ENCODE peak calls at places on chromosomes 3 and 15, in seven cellular contexts. One of them, this sample, is unnamed.

GRCh38 chr15:75349851-75350588 is 3.2 kb downstream of the NEIL1 start:
- DNase-seq in left ventricle myocardium inferior: no peak
- DNase-seq in AG08396: no peak
- DNase-seq in cardiac muscle cell: no peak
- DNase-seq in NB4: peak; percentile 92
- DNase-seq in GM03348: no peak
- DNase-seq in D721Med: no peak
- DNase-seq in this sample: no peak

GRCh38 chr3:22835041-22835440 is 368.1 kb upstream of the UBE2E2 start:
- DNase-seq in left ventricle myocardium inferior: no peak
- DNase-seq in AG08396: no peak
- DNase-seq in cardiac muscle cell: no peak
- DNase-seq in NB4: no peak
- DNase-seq in GM03348: no peak
- DNase-seq in D721Med: no peak
- DNase-seq in this sample: peak; percentile 28

GRCh38 chr15:55387027-55387426 is 21.1 kb downstream of the CCPG1 start:
- DNase-seq in left ventricle myocardium inferior: no peak
- DNase-seq in AG08396: no peak
- DNase-seq in cardiac muscle cell: no peak
- DNase-seq in NB4: no peak
- DNase-seq in GM03348: no peak
- DNase-seq in D721Med: no peak
- DNase-seq in this sample: no peak

GRCh38 chr3:149377408-149378111 is at the start of gene TM4SF1:
- DNase-seq in left ventricle myocardium inferior: peak; percentile 68
- DNase-seq in AG08396: peak; percentile 88
- DNase-seq in cardiac muscle cell: no peak
- DNase-seq in NB4: no peak
- DNase-seq in GM03348: peak; percentile 49
- DNase-seq in D721Med: no peak
- DNase-seq in this sample: peak; percentile 98

GRCh38 chr3:151421956-151422355 is 37.4 kb upstream of the P2RY12 start:
- DNase-seq in left ventricle myocardium inferior: no peak
- DNase-seq in AG08396: no peak
- DNase-seq in cardiac muscle cell: no peak
- DNase-seq in NB4: peak; percentile 42
- DNase-seq in GM03348: no peak
- DNase-seq in D721Med: no peak
- DNase-seq in this sample: no peak

GRCh38 chr3:150319900-150320299 is 88.2 kb upstream of the TSC22D2 start:
- DNase-seq in left ventricle myocardium inferior: no peak
- DNase-seq in AG08396: peak; percentile 82
- DNase-seq in cardiac muscle cell: no peak
- DNase-seq in NB4: peak; percentile 12
- DNase-seq in GM03348: peak; percentile 81
- DNase-seq in D721Med: no peak
- DNase-seq in this sample: peak; percentile 99

GRCh38 chr3:6528951-6529350 is 332.0 kb upstream of the GRM7 start:
- DNase-seq in left ventricle myocardium inferior: no peak
- DNase-seq in AG08396: no peak
- DNase-seq in cardiac muscle cell: no peak
- DNase-seq in NB4: no peak
- DNase-seq in GM03348: no peak
- DNase-seq in D721Med: no peak
- DNase-seq in this sample: no peak

GRCh38 chr3:148006508-148006907 is 597.3 kb downstream of the ZIC1 start:
- DNase-seq in left ventricle myocardium inferior: no peak
- DNase-seq in AG08396: peak; percentile 13
- DNase-seq in cardiac muscle cell: no peak
- DNase-seq in NB4: no peak
- DNase-seq in GM03348: peak; percentile 49
- DNase-seq in D721Med: no peak
- DNase-seq in this sample: peak; percentile 78

GRCh38 chr15:85837011-85837433 is 42.3 kb upstream of the KLHL25 start:
- DNase-seq in left ventricle myocardium inferior: no peak
- DNase-seq in AG08396: no peak
- DNase-seq in cardiac muscle cell: no peak
- DNase-seq in NB4: peak; percentile 28
- DNase-seq in GM03348: no peak
- DNase-seq in D721Med: no peak
- DNase-seq in this sample: peak; percentile 14

GRCh38 chr15:31024330-31024729 is 32.9 kb upstream of the MTMR10 start:
- DNase-seq in left ventricle myocardium inferior: no peak
- DNase-seq in AG08396: peak; percentile 85
- DNase-seq in cardiac muscle cell: peak; percentile 58
- DNase-seq in NB4: no peak
- DNase-seq in GM03348: peak; percentile 90
- DNase-seq in D721Med: no peak
- DNase-seq in this sample: peak; percentile 93

GRCh38 chr15:77418341-77419049 is 1.4 kb downstream of the PEAK1 start:
- DNase-seq in left ventricle myocardium inferior: no peak
- DNase-seq in AG08396: peak; percentile 45
- DNase-seq in cardiac muscle cell: no peak
- DNase-seq in NB4: peak; percentile 9
- DNase-seq in GM03348: peak; percentile 44
- DNase-seq in D721Med: no peak
- DNase-seq in this sample: peak; percentile 34

GRCh38 chr3:173644086-173645082 is 246.8 kb downstream of the NLGN1 start:
- DNase-seq in left ventricle myocardium inferior: no peak
- DNase-seq in AG08396: no peak
- DNase-seq in cardiac muscle cell: no peak
- DNase-seq in NB4: no peak
- DNase-seq in GM03348: no peak
- DNase-seq in D721Med: no peak
- DNase-seq in this sample: no peak

GRCh38 chr15:60913901-60914300 is 315.2 kb downstream of the RORA start:
- DNase-seq in left ventricle myocardium inferior: no peak
- DNase-seq in AG08396: no peak
- DNase-seq in cardiac muscle cell: no peak
- DNase-seq in NB4: no peak
- DNase-seq in GM03348: no peak
- DNase-seq in D721Med: no peak
- DNase-seq in this sample: no peak

GRCh38 chr3:99509224-99509623 is 129.2 kb upstream of the COL8A1 start:
- DNase-seq in left ventricle myocardium inferior: no peak
- DNase-seq in AG08396: peak; percentile 42
- DNase-seq in cardiac muscle cell: no peak
- DNase-seq in NB4: no peak
- DNase-seq in GM03348: peak; percentile 32
- DNase-seq in D721Med: no peak
- DNase-seq in this sample: peak; percentile 94

GRCh38 chr3:115836944-115837343 is 213.6 kb downstream of the GAP43 start:
- DNase-seq in left ventricle myocardium inferior: no peak
- DNase-seq in AG08396: peak; percentile 15
- DNase-seq in cardiac muscle cell: peak; percentile 32
- DNase-seq in NB4: peak; percentile 5
- DNase-seq in GM03348: peak; percentile 41
- DNase-seq in D721Med: no peak
- DNase-seq in this sample: peak; percentile 38

GRCh38 chr15:27956285-27956684 is 142.8 kb downstream of the OCA2 start:
- DNase-seq in left ventricle myocardium inferior: no peak
- DNase-seq in AG08396: no peak
- DNase-seq in cardiac muscle cell: no peak
- DNase-seq in NB4: peak; percentile 23
- DNase-seq in GM03348: no peak
- DNase-seq in D721Med: no peak
- DNase-seq in this sample: peak; percentile 2

GRCh38 chr3:73419993-73420392 is 204.7 kb downstream of the PDZRN3 start:
- DNase-seq in left ventricle myocardium inferior: no peak
- DNase-seq in AG08396: no peak
- DNase-seq in cardiac muscle cell: no peak
- DNase-seq in NB4: no peak
- DNase-seq in GM03348: no peak
- DNase-seq in D721Med: no peak
- DNase-seq in this sample: no peak

GRCh38 chr3:50525987-50526386 is 22.6 kb upstream of the CACNA2D2 start:
- DNase-seq in left ventricle myocardium inferior: peak; percentile 42
- DNase-seq in AG08396: peak; percentile 78
- DNase-seq in cardiac muscle cell: peak; percentile 89
- DNase-seq in NB4: peak; percentile 78
- DNase-seq in GM03348: peak; percentile 65
- DNase-seq in D721Med: no peak
- DNase-seq in this sample: peak; percentile 63

GRCh38 chr15:62619526-62619925 is 423.0 kb upstream of the TPM1 start:
- DNase-seq in left ventricle myocardium inferior: no peak
- DNase-seq in AG08396: no peak
- DNase-seq in cardiac muscle cell: no peak
- DNase-seq in NB4: no peak
- DNase-seq in GM03348: no peak
- DNase-seq in D721Med: no peak
- DNase-seq in this sample: no peak

GRCh38 chr3:16253601-16254000 is 11.1 kb downstream of the DPH3 start:
- DNase-seq in left ventricle myocardium inferior: peak; percentile 66
- DNase-seq in AG08396: no peak
- DNase-seq in cardiac muscle cell: no peak
- DNase-seq in NB4: peak; percentile 92
- DNase-seq in GM03348: peak; percentile 55
- DNase-seq in D721Med: no peak
- DNase-seq in this sample: peak; percentile 73

GRCh38 chr15:49900036-49900435 is 219.0 kb downstream of the ATP8B4 start:
- DNase-seq in left ventricle myocardium inferior: no peak
- DNase-seq in AG08396: no peak
- DNase-seq in cardiac muscle cell: peak; percentile 28
- DNase-seq in NB4: no peak
- DNase-seq in GM03348: peak; percentile 35
- DNase-seq in D721Med: no peak
- DNase-seq in this sample: peak; percentile 68

GRCh38 chr15:66505818-66506217 is 692 bp downstream of the ZWILCH start:
- DNase-seq in left ventricle myocardium inferior: no peak
- DNase-seq in AG08396: no peak
- DNase-seq in cardiac muscle cell: no peak
- DNase-seq in NB4: no peak
- DNase-seq in GM03348: no peak
- DNase-seq in D721Med: no peak
- DNase-seq in this sample: no peak

GRCh38 chr15:93063292-93063671 is 25.7 kb downstream of the RGMA start:
- DNase-seq in left ventricle myocardium inferior: no peak
- DNase-seq in AG08396: no peak
- DNase-seq in cardiac muscle cell: no peak
- DNase-seq in NB4: no peak
- DNase-seq in GM03348: no peak
- DNase-seq in D721Med: no peak
- DNase-seq in this sample: no peak

GRCh38 chr15:88563638-88564037 is 17.2 kb upstream of the DET1 start:
- DNase-seq in left ventricle myocardium inferior: no peak
- DNase-seq in AG08396: no peak
- DNase-seq in cardiac muscle cell: no peak
- DNase-seq in NB4: no peak
- DNase-seq in GM03348: no peak
- DNase-seq in D721Med: no peak
- DNase-seq in this sample: peak; percentile 24

GRCh38 chr3:170670504-170670903 is 84.6 kb upstream of the SLC7A14 start:
- DNase-seq in left ventricle myocardium inferior: no peak
- DNase-seq in AG08396: no peak
- DNase-seq in cardiac muscle cell: no peak
- DNase-seq in NB4: no peak
- DNase-seq in GM03348: no peak
- DNase-seq in D721Med: no peak
- DNase-seq in this sample: peak; percentile 14

GRCh38 chr3:49161808-49162530 is 4.2 kb downstream of the CCDC71 start:
- DNase-seq in left ventricle myocardium inferior: no peak
- DNase-seq in AG08396: no peak
- DNase-seq in cardiac muscle cell: no peak
- DNase-seq in NB4: peak; percentile 76
- DNase-seq in GM03348: no peak
- DNase-seq in D721Med: no peak
- DNase-seq in this sample: no peak

GRCh38 chr15:89958107-89958805 is 42.9 kb upstream of the ZNF710 start:
- DNase-seq in left ventricle myocardium inferior: no peak
- DNase-seq in AG08396: no peak
- DNase-seq in cardiac muscle cell: no peak
- DNase-seq in NB4: no peak
- DNase-seq in GM03348: no peak
- DNase-seq in D721Med: no peak
- DNase-seq in this sample: no peak